ENCODE peak calls at places on chromosome 18, in nine cellular contexts. L is posterior cingulate gyrus, T is HS-27A, G is NCI-H2029, V is coronary artery, O is NCI-H187, C is COLO829, B is PC-9, Y is fibroblast of villous mesenchyme. N is an unnamed sample.

GRCh38 chr18:57352271-57352701 is at the start of gene ST8SIA3:
- DNase-seq in L (peak), Y (no peak), B (no peak), O (no peak), G (no peak), T (no peak), C (no peak), V (no peak), N (no peak)

GRCh38 chr18:28175047-28175929 is 1.6 kb downstream of the CDH2 start:
- DNase-seq in Y (peak), L (peak), C (peak), T (no peak), V (no peak), O (no peak), G (no peak), B (no peak), N (no peak)

GRCh38 chr18:61998335-61998734 is 105.5 kb upstream of the RNF152 start:
- DNase-seq in L (no peak), B (no peak), G (no peak), O (no peak), V (no peak), C (no peak), T (no peak), Y (no peak), N (no peak)

GRCh38 chr18:5894215-5894612 is 1.1 kb downstream of the TMEM200C start:
- DNase-seq in L (no peak), B (no peak), O (no peak), G (no peak), C (no peak), V (no peak), Y (no peak), T (no peak), N (no peak)

GRCh38 chr18:45954070-45954712 is 12.9 kb downstream of the EPG5 start:
- DNase-seq in V (no peak), Y (peak), L (no peak), G (no peak), C (no peak), T (peak), O (no peak), B (peak), N (no peak)

GRCh38 chr18:61619783-61620182 is 273.0 kb downstream of the RNF152 start:
- DNase-seq in Y (no peak), O (no peak), T (no peak), G (no peak), L (no peak), V (no peak), C (no peak), B (no peak), N (no peak)

GRCh38 chr18:79108520-79109215 is 39.5 kb downstream of the ATP9B start:
- DNase-seq in O (no peak), T (no peak), V (no peak), B (no peak), L (no peak), C (no peak), Y (no peak), G (no peak), N (no peak)

GRCh38 chr18:75200071-75200470 is 8.9 kb downstream of the PTGR3 start:
- DNase-seq in O (no peak), G (no peak), Y (no peak), V (no peak), C (no peak), T (no peak), B (no peak), L (no peak), N (no peak)

GRCh38 chr18:8283901-8284585 is 325.2 kb upstream of the RAB12 start:
- DNase-seq in C (peak), Y (peak), L (no peak), G (no peak), B (no peak), T (peak), V (no peak), O (no peak), N (no peak)

GRCh38 chr18:63299837-63300787 is 19.5 kb downstream of the BCL2 start:
- DNase-seq in C (no peak), B (no peak), O (no peak), G (no peak), V (no peak), T (no peak), Y (no peak), L (no peak), N (no peak)

GRCh38 chr18:54679318-54680149 is 88.5 kb downstream of the DYNAP start:
- DNase-seq in G (no peak), O (no peak), Y (peak), B (peak), V (no peak), T (peak), L (no peak), C (peak), N (peak)

GRCh38 chr18:63339920-63340484 is 20.4 kb upstream of the BCL2 start:
- DNase-seq in C (no peak), B (no peak), L (no peak), G (no peak), T (no peak), V (no peak), Y (peak), O (no peak), N (peak)

GRCh38 chr18:2139676-2140075 is 431.6 kb downstream of the METTL4 start:
- DNase-seq in V (no peak), G (no peak), T (peak), L (no peak), Y (peak), B (peak), C (no peak), O (no peak), N (no peak)

GRCh38 chr18:76450912-76451421 is 44.1 kb downstream of the ZNF516 start:
- DNase-seq in C (no peak), G (no peak), O (peak), Y (peak), V (peak), L (no peak), T (no peak), B (no peak), N (no peak)

GRCh38 chr18:11387880-11388279 is 221.5 kb upstream of the SLC35G4 start:
- DNase-seq in Y (peak), V (no peak), G (peak), T (peak), C (no peak), B (no peak), L (no peak), O (no peak), N (no peak)

GRCh38 chr18:43571078-43571689 is 293.9 kb upstream of the SYT4 start:
- DNase-seq in B (no peak), O (peak), G (peak), L (no peak), T (peak), Y (peak), C (peak), V (no peak), N (peak)

GRCh38 chr18:44781890-44782289 is 101.2 kb downstream of the SETBP1 start:
- DNase-seq in Y (peak), V (no peak), T (no peak), B (no peak), O (no peak), C (no peak), G (no peak), L (no peak), N (peak)

GRCh38 chr18:32771871-32772499 is 838 bp downstream of the KLHL14 start:
- DNase-seq in B (no peak), Y (no peak), O (no peak), L (peak), T (no peak), C (no peak), V (no peak), G (no peak), N (no peak)

GRCh38 chr18:11689031-11689971 is at the start of gene GNAL:
- DNase-seq in B (no peak), G (peak), O (peak), C (peak), T (no peak), V (peak), Y (peak), L (peak), N (peak)

GRCh38 chr18:686339-687111 is 25.9 kb downstream of the ENOSF1 start:
- DNase-seq in L (no peak), B (no peak), G (no peak), T (no peak), C (no peak), V (no peak), O (no peak), Y (no peak), N (no peak)

N was measured in NT2/D1.